ENCODE peak calls at places on chromosomes 6 and 20, in four cellular contexts. One of them, this sample, is unnamed. For H3K4me1 and H3K27me3, the result is how much of the 10 kb centered on the place peaks cover.

GRCh38 chr6:35911871-35912653 is 8.8 kb downstream of the SRPK1 start:
- DNase-seq in mesendoderm: no peak
- DNase-seq in GM23248: peak
- DNase-seq in tibial artery: no peak
- DNase-seq in this sample: no peak

GRCh38 chr20:17014217-17014616 is 212.6 kb upstream of the PCSK2 start:
- DNase-seq in mesendoderm: no peak
- DNase-seq in GM23248: no peak
- DNase-seq in tibial artery: no peak
- DNase-seq in this sample: no peak

GRCh38 chr6:36160147-36160760 is 29.9 kb downstream of the MAPK13 start:
- DNase-seq in mesendoderm: no peak
- DNase-seq in GM23248: peak
- DNase-seq in tibial artery: no peak
- DNase-seq in this sample: peak

GRCh38 chr6:138622967-138623366 is 123.7 kb upstream of the NHSL1 start:
- DNase-seq in mesendoderm: no peak
- DNase-seq in GM23248: no peak
- DNase-seq in tibial artery: no peak
- DNase-seq in this sample: no peak

GRCh38 chr6:21045135-21045616 is 510.9 kb downstream of the CDKAL1 start:
- DNase-seq in mesendoderm: no peak
- DNase-seq in GM23248: no peak
- DNase-seq in tibial artery: no peak
- DNase-seq in this sample: no peak

GRCh38 chr20:45798935-45799642 is 7.3 kb downstream of the DNTTIP1 start:
- DNase-seq in mesendoderm: peak
- DNase-seq in GM23248: peak
- DNase-seq in tibial artery: peak
- DNase-seq in this sample: peak

GRCh38 chr6:82227770-82228169 is 19.8 kb downstream of the IBTK start:
- DNase-seq in mesendoderm: no peak
- DNase-seq in GM23248: no peak
- DNase-seq in tibial artery: no peak
- DNase-seq in this sample: no peak

GRCh38 chr6:21587925-21588811 is 5.4 kb upstream of the SOX4 start:
- DNase-seq in mesendoderm: peak
- DNase-seq in GM23248: peak
- DNase-seq in tibial artery: peak
- DNase-seq in this sample: peak

GRCh38 chr6:42338573-42339218 is 113.0 kb downstream of the TRERF1 start:
- DNase-seq in mesendoderm: no peak
- DNase-seq in GM23248: peak
- DNase-seq in tibial artery: no peak
- DNase-seq in this sample: no peak

GRCh38 chr20:3406481-3407425 is 716 bp downstream of the DNAAF9 start:
- DNase-seq in mesendoderm: peak
- DNase-seq in GM23248: peak
- DNase-seq in tibial artery: peak
- DNase-seq in this sample: peak

GRCh38 chr6:11705069-11705468 is 73.5 kb downstream of the ADTRP start:
- DNase-seq in mesendoderm: no peak
- DNase-seq in GM23248: no peak
- DNase-seq in tibial artery: no peak
- DNase-seq in this sample: no peak

GRCh38 chr6:18392346-18392877 is 5.3 kb downstream of the RNF144B start:
- DNase-seq in mesendoderm: no peak
- DNase-seq in GM23248: no peak
- DNase-seq in tibial artery: no peak
- DNase-seq in this sample: no peak

GRCh38 chr6:29211488-29211887 is 40.8 kb downstream of the OR2J2 start:
- DNase-seq in mesendoderm: no peak
- DNase-seq in GM23248: no peak
- DNase-seq in tibial artery: no peak
- DNase-seq in this sample: no peak

GRCh38 chr6:21102201-21102600 is 491.4 kb upstream of the SOX4 start:
- DNase-seq in mesendoderm: peak
- DNase-seq in GM23248: no peak
- DNase-seq in tibial artery: no peak
- DNase-seq in this sample: no peak

GRCh38 chr6:12009180-12009748 is 2.8 kb upstream of the HIVEP1 start:
- DNase-seq in mesendoderm: no peak
- DNase-seq in GM23248: no peak
- DNase-seq in tibial artery: no peak
- DNase-seq in this sample: no peak

GRCh38 chr6:40894962-40895799 is 143.8 kb downstream of the UNC5CL start:
- DNase-seq in mesendoderm: peak
- DNase-seq in GM23248: peak
- DNase-seq in tibial artery: peak
- DNase-seq in this sample: peak

GRCh38 chr6:24897186-24897585 is 38.6 kb downstream of the RIPOR2 start:
- DNase-seq in mesendoderm: no peak
- DNase-seq in GM23248: no peak
- DNase-seq in tibial artery: no peak
- DNase-seq in this sample: no peak

GRCh38 chr6:155493694-155494143 is 38.1 kb upstream of the NOX3 start:
- DNase-seq in mesendoderm: peak
- DNase-seq in GM23248: peak
- DNase-seq in tibial artery: peak
- DNase-seq in this sample: no peak

GRCh38 chr6:89508755-89509563 is 76.0 kb downstream of the ANKRD6 start:
- DNase-seq in mesendoderm: no peak
- DNase-seq in GM23248: no peak
- DNase-seq in tibial artery: no peak
- DNase-seq in this sample: peak

GRCh38 chr6:142254513-142254912 is 47.3 kb upstream of the ADGRG6 start:
- DNase-seq in mesendoderm: no peak
- DNase-seq in GM23248: no peak
- DNase-seq in tibial artery: no peak
- DNase-seq in this sample: no peak

GRCh38 chr20:2297352-2297717 is 1.5 kb downstream of the TGM3 start:
- DNase-seq in mesendoderm: peak
- DNase-seq in GM23248: no peak
- DNase-seq in tibial artery: no peak
- DNase-seq in this sample: peak

GRCh38 chr20:34318609-34319443 is 15.7 kb upstream of the AHCY start:
- DNase-seq in mesendoderm: no peak
- DNase-seq in GM23248: no peak
- DNase-seq in tibial artery: no peak
- DNase-seq in this sample: no peak

GRCh38 chr6:111626446-111626845 is 20.8 kb upstream of the TRAF3IP2 start:
- DNase-seq in mesendoderm: no peak
- DNase-seq in GM23248: peak
- DNase-seq in tibial artery: peak
- DNase-seq in this sample: no peak

GRCh38 chr20:46835418-46835817 is 59.2 kb upstream of the EYA2 start:
- DNase-seq in mesendoderm: peak
- DNase-seq in GM23248: peak
- DNase-seq in tibial artery: no peak
- DNase-seq in this sample: no peak

GRCh38 chr6:133466666-133467065 is 225.5 kb downstream of the EYA4 start:
- DNase-seq in mesendoderm: no peak
- DNase-seq in GM23248: no peak
- DNase-seq in tibial artery: no peak
- DNase-seq in this sample: peak

GRCh38 chr6:117290173-117290834 is 24.9 kb downstream of the VGLL2 start:
- DNase-seq in mesendoderm: no peak
- DNase-seq in GM23248: no peak
- DNase-seq in tibial artery: no peak
- DNase-seq in this sample: no peak

GRCh38 chr6:161407581-161407980 is 133.7 kb upstream of the AGPAT4 start:
- DNase-seq in mesendoderm: no peak
- DNase-seq in GM23248: peak
- DNase-seq in tibial artery: no peak
- DNase-seq in this sample: no peak

GRCh38 chr20:55488593-55488992 is 516.7 kb downstream of the CBLN4 start:
- DNase-seq in mesendoderm: no peak
- DNase-seq in GM23248: no peak
- DNase-seq in tibial artery: no peak
- DNase-seq in this sample: no peak
- H3K4me1 ChIP-seq in mesendoderm: under half
- H3K4me1 ChIP-seq in GM23248: under half
- H3K4me1 ChIP-seq in tibial artery: under half
- H3K4me1 ChIP-seq in this sample: under half

GRCh38 chr20:62175711-62176110 is 7.1 kb upstream of the MTG2 start:
- DNase-seq in mesendoderm: no peak
- DNase-seq in GM23248: no peak
- DNase-seq in tibial artery: no peak
- DNase-seq in this sample: no peak

GRCh38 chr20:62177307-62177706 is 5.5 kb upstream of the MTG2 start:
- DNase-seq in mesendoderm: no peak
- DNase-seq in GM23248: no peak
- DNase-seq in tibial artery: no peak
- DNase-seq in this sample: no peak

GRCh38 chr20:62176866-62177265 is 6.0 kb upstream of the MTG2 start:
- DNase-seq in mesendoderm: no peak
- DNase-seq in GM23248: no peak
- DNase-seq in tibial artery: no peak
- DNase-seq in this sample: no peak

GRCh38 chr20:62174021-62174804 is 8.6 kb upstream of the MTG2 start:
- DNase-seq in mesendoderm: no peak
- DNase-seq in GM23248: no peak
- DNase-seq in tibial artery: no peak
- DNase-seq in this sample: no peak

GRCh38 chr20:62174870-62175624 is 7.8 kb upstream of the MTG2 start:
- DNase-seq in mesendoderm: no peak
- DNase-seq in GM23248: no peak
- DNase-seq in tibial artery: no peak
- DNase-seq in this sample: no peak
- H3K27me3 ChIP-seq in mesendoderm: under half
- H3K27me3 ChIP-seq in GM23248: under half
- H3K27me3 ChIP-seq in tibial artery: under half
- H3K27me3 ChIP-seq in this sample: under half

GRCh38 chr6:165632194-165632593 is 30.8 kb downstream of the PDE10A start:
- DNase-seq in mesendoderm: peak
- DNase-seq in GM23248: no peak
- DNase-seq in tibial artery: no peak
- DNase-seq in this sample: peak
- H3K4me1 ChIP-seq in mesendoderm: under half
- H3K4me1 ChIP-seq in GM23248: under half
- H3K4me1 ChIP-seq in tibial artery: under half
- H3K4me1 ChIP-seq in this sample: under half

DNA sequence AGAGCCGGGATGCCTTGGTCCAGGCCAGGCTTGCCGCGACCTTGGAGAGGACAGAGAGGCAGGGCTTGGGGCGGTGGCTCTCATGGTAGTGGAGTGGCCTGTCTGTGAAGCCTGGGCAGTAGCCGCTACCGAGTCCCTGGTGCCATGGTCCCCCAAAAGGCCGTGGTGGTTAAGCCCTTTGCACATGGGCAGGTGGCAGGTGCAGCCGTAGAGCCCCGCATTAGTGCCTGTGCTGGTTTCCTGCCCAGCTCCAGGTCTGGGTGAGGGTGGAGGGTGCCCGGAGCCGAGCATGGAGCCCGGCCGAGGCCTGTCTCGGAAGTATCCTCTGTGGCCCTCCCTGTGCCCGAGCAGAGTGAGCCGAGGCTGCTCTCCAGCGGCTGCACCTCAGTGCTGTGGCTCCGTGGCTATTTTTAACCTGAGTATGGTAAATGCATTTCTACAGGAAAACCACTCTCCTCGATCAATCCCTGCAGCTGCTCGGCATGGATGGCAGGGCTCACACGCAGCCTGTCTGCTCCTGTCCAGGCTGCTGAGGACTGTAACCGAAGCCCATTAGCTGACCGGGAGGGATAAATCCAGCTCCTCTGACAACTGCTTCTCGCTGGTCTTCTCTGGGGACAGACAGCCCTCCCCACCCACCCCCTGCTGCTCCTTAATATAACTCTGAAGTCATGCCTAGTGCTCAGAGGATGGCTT is 36.3 kb upstream of the GATA5 start:
- DNase-seq in mesendoderm: no peak
- DNase-seq in GM23248: no peak
- DNase-seq in tibial artery: no peak
- DNase-seq in this sample: peak
- H3K27me3 ChIP-seq in mesendoderm: under half
- H3K27me3 ChIP-seq in GM23248: under half
- H3K27me3 ChIP-seq in tibial artery: under half
- H3K27me3 ChIP-seq in this sample: under half